ENCODE peak calls at places on chromosomes 11 and 22, in five cellular contexts. V is uterus, G is body of pancreas, A is cardiac muscle cell, N is left ventricle myocardium inferior. H is an unnamed sample.

GRCh38 chr11:82978422-82979099 is 77.0 kb downstream of the DDIAS start:
- DNase-seq in V (no peak), G (no peak), A (no peak), N (no peak), H (no peak)

GRCh38 chr11:16787035-16787744 is 48.7 kb downstream of the C11orf58 start:
- DNase-seq in V (no peak), G (no peak), A (no peak), N (no peak), H (peak; percentile 19)

GRCh38 chr11:7512525-7513209 is 1.1 kb upstream of the PPFIBP2 start:
- DNase-seq in V (peak; percentile 58), G (peak; percentile 76), A (peak; percentile 75), N (peak; percentile 83), H (peak; percentile 89)

GRCh38 chr22:28230682-28231081 is 311.6 kb upstream of the PITPNB start:
- DNase-seq in V (no peak), G (no peak), A (no peak), N (no peak), H (no peak)

GRCh38 chr11:91946397-91947090 is 278.1 kb upstream of the FAT3 start:
- DNase-seq in V (no peak), G (no peak), A (no peak), N (no peak), H (no peak)

GRCh38 chr11:47186937-47187681 is 875 bp upstream of the PACSIN3 start:
- DNase-seq in V (peak; percentile 78), G (peak; percentile 81), A (peak; percentile 86), N (peak; percentile 78), H (peak; percentile 89)

GRCh38 chr22:22820626-22821025 is 67.0 kb upstream of the IGLL5 start:
- DNase-seq in V (no peak), G (no peak), A (no peak), N (no peak), H (no peak)

GRCh38 chr11:32029721-32030120 is 61.2 kb upstream of the RCN1 start:
- DNase-seq in V (no peak), G (no peak), A (no peak), N (no peak), H (no peak)

GRCh38 chr11:119178166-119178680 is 7.1 kb upstream of the NHERF4 start:
- DNase-seq in V (no peak), G (no peak), A (no peak), N (no peak), H (no peak)

GRCh38 chr11:129372609-129373488 is 2.8 kb upstream of the BARX2 start:
- DNase-seq in V (no peak), G (no peak), A (peak; percentile 25), N (no peak), H (no peak)

GRCh38 chr11:14290422-14290821 is 68.6 kb downstream of the RRAS2 start:
- DNase-seq in V (no peak), G (no peak), A (no peak), N (no peak), H (no peak)

GRCh38 chr11:107927559-107927958 is 689 bp upstream of the RAB39A start:
- DNase-seq in V (no peak), G (no peak), A (no peak), N (no peak), H (no peak)

GRCh38 chr11:62233730-62234129 is 8.3 kb upstream of the SCGB1D2 start:
- DNase-seq in V (no peak), G (no peak), A (no peak), N (no peak), H (no peak)

GRCh38 chr11:67563354-67564114 is 20.1 kb upstream of the GSTP1 start:
- DNase-seq in V (peak; percentile 90), G (peak; percentile 63), A (no peak), N (peak; percentile 50), H (peak; percentile 83)

GRCh38 chr22:37021710-37022482 is 2.4 kb downstream of the MPST start:
- DNase-seq in V (no peak), G (peak; percentile 67), A (peak; percentile 59), N (peak; percentile 32), H (no peak)
- TF ChIP-seq CTCF in V (peak; percentile 65), G (peak; percentile 38), A (peak; percentile 78), N (peak; percentile 81), H (peak; percentile 51)

GRCh38 chr11:125554038-125554437 is 15.2 kb upstream of the EI24 start:
- DNase-seq in V (no peak), G (no peak), A (no peak), N (no peak), H (no peak)

GRCh38 chr11:125550780-125551179 is 18.5 kb upstream of the EI24 start:
- DNase-seq in V (no peak), G (no peak), A (no peak), N (no peak), H (no peak)

GRCh38 chr11:125553357-125553756 is 15.9 kb upstream of the EI24 start:
- DNase-seq in V (no peak), G (no peak), A (no peak), N (no peak), H (no peak)

GRCh38 chr11:125552927-125553326 is 16.4 kb upstream of the EI24 start:
- DNase-seq in V (no peak), G (no peak), A (no peak), N (no peak), H (no peak)

GRCh38 chr11:125551835-125552342 is 17.4 kb upstream of the EI24 start:
- DNase-seq in V (no peak), G (no peak), A (no peak), N (no peak), H (no peak)
- H3K9me3 ChIP-seq in V (peaks cover 6% of the 10 kb centered on the region), G (peaks cover 41% of the 10 kb centered on the region), A (no peaks in the 10 kb centered on the region), N (peaks cover 35% of the 10 kb centered on the region), H (peaks cover 8% of the 10 kb centered on the region)

DNA sequence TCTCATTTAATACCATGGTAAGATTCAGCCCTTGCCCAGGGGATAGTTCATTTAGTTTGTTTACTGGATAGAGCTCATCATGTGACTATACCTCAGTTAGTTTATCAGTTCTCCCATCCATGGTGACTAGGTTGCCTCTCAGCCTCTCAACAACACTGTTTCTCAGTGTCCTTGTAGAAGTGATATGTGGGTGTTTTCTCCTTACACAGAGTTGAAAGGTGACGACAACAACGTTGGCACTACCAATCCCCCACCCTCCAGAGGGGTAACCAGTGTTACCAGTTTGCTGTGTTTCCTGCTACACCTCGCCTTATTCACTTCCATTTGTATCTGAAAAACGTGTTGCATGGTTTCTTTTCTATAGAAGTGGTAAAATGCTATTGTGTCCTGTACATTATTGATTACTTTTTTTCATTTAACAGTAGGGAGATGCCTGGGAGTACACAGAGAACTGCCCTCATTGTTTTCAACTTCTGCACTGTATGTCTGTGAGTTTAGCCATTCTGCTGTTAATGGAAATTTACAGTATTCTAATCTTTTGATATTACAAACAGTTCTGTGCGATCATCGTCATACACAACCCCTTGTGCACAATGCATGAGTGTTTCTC is 11.6 kb downstream of the NEAT1 start:
- DNase-seq in V (peak; percentile 11), G (no peak), A (no peak), N (no peak), H (peak; percentile 62)
- H3K4me1 ChIP-seq in V (peaks cover 14% of the 10 kb centered on the region), G (peaks cover 73% of the 10 kb centered on the region), A (peaks cover 10% of the 10 kb centered on the region), N (peaks cover 99% of the 10 kb centered on the region), H (peaks cover 98% of the 10 kb centered on the region)

DNA sequence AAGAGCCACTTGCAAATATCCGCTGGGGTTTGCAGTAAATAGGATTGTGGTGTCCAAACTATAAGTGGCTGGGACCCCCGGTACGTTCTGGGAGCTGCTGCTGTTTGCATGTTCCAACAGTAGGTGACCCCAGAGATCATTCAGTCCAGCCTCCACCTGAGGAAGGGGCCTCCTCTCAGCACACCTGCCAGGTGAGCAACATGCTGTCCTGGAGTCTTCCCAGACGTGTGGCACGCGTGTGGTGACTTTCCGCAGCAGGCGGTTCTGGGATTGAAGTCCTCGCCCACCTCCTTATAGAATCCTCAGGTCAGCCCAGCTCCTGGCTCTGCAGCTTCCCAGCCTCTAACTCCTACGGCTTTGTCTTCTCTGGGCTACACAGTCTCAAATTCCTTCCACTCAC is 6.7 kb downstream of the P2RX3 start:
- DNase-seq in V (no peak), G (no peak), A (no peak), N (no peak), H (no peak)
- TF ChIP-seq CTCF in V (no peak), G (no peak), A (no peak), N (no peak), H (no peak)

GRCh38 chr11:2653930-2654739 is 45.7 kb downstream of the KCNQ1OT1 start:
- DNase-seq in V (no peak), G (no peak), A (no peak), N (no peak), H (no peak)

GRCh38 chr11:2651826-2652237 is 48.0 kb downstream of the KCNQ1OT1 start:
- DNase-seq in V (no peak), G (no peak), A (no peak), N (peak; percentile 49), H (no peak)

GRCh38 chr11:2652362-2652761 is 47.4 kb downstream of the KCNQ1OT1 start:
- DNase-seq in V (no peak), G (no peak), A (no peak), N (no peak), H (no peak)

GRCh38 chr11:2651054-2651617 is 48.7 kb downstream of the KCNQ1OT1 start:
- DNase-seq in V (no peak), G (no peak), A (no peak), N (no peak), H (no peak)

GRCh38 chr11:2652857-2653643 is 46.7 kb downstream of the KCNQ1OT1 start:
- DNase-seq in V (no peak), G (no peak), A (no peak), N (no peak), H (no peak)
- H3K9me3 ChIP-seq in V (peaks cover 23% of the 10 kb centered on the region), G (peaks cover 53% of the 10 kb centered on the region), A (no peaks in the 10 kb centered on the region), N (peaks cover 99% of the 10 kb centered on the region), H (peaks cover 39% of the 10 kb centered on the region)

DNA sequence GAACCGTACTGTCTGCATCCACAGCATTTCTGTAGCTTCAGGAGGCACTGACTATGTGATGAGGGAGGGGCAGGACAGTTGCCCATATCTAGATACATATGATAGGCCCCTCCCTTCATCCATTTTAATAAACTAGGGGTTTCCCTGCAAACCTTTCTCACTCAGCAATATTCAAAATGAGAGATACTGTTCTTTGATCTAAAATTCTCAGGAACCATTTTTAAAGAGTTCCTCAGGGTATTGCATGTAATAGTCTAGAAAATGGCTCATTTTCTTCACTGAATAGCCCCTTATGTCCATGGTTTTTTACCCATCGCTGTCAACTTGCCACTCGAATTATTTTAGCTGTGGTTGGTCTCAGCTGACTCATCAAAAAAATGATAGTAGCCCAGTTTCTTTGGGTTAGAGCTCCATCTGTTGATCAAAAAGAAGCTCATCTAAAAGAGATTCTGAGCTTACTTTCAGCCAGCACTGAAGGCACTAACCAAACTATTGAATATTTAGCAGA is 37.0 kb upstream of the DNAJB7 start:
- DNase-seq in V (no peak), G (no peak), A (peak; percentile 20), N (no peak), H (no peak)
- H3K4me1 ChIP-seq in V (no peaks in the 10 kb centered on the region), G (no peaks in the 10 kb centered on the region), A (no peaks in the 10 kb centered on the region), N (peaks cover 23% of the 10 kb centered on the region), H (no peaks in the 10 kb centered on the region)

GRCh38 chr11:124195419-124195734 is 12.2 kb downstream of the OR10D3 start:
- DNase-seq in V (no peak), G (no peak), A (no peak), N (no peak), H (no peak)

GRCh38 chr11:124197999-124198398 is 14.9 kb downstream of the OR10D3 start:
- DNase-seq in V (no peak), G (no peak), A (no peak), N (no peak), H (no peak)

GRCh38 chr11:124193221-124193945 is 10.2 kb downstream of the OR10D3 start:
- DNase-seq in V (no peak), G (no peak), A (no peak), N (no peak), H (no peak)

GRCh38 chr11:124194283-124194682 is 11.1 kb downstream of the OR10D3 start:
- DNase-seq in V (no peak), G (no peak), A (no peak), N (no peak), H (no peak)

GRCh38 chr11:124194696-124195418 is 11.7 kb downstream of the OR10D3 start:
- DNase-seq in V (no peak), G (peak; percentile 47), A (peak; percentile 32), N (no peak), H (no peak)
- TF ChIP-seq CTCF in V (peak; percentile 15), G (peak; percentile 38), A (peak; percentile 92), N (peak; percentile 50), H (no peak)

H was measured in sigmoid colon.